ENCODE peak calls at places on chromosomes 12 and 14, in seven cellular contexts. I, F, X, N, K, Z and B are unnamed samples.

GRCh38 chr12:62700091-62700490 is 233.5 kb downstream of the MON2 start:
- DNase-seq in Z (no peak), K (no peak), N (no peak), X (peak), I (no peak), F (no peak), B (no peak)

GRCh38 chr12:1281683-1282366 is 290.8 kb downstream of the ERC1 start:
- DNase-seq in N (no peak), I (no peak), X (peak), F (no peak), Z (no peak), K (no peak), B (no peak)

GRCh38 chr14:98826618-98827017 is 445.4 kb downstream of the BCL11B start:
- DNase-seq in N (peak), F (no peak), Z (no peak), K (no peak), I (no peak), X (no peak), B (no peak)

GRCh38 chr12:120257041-120257821 is 8.3 kb downstream of the PXN start:
- DNase-seq in N (no peak), F (no peak), K (peak), Z (no peak), I (no peak), X (peak), B (no peak)

GRCh38 chr12:27367078-27367477 is 34.4 kb downstream of the BMAL2 start:
- DNase-seq in Z (no peak), I (no peak), X (no peak), N (no peak), K (no peak), F (no peak), B (no peak)

GRCh38 chr12:104715562-104716182 is 242.4 kb downstream of the SLC41A2 start:
- DNase-seq in N (peak), X (no peak), F (no peak), Z (no peak), K (no peak), I (peak), B (no peak)

GRCh38 chr12:108356902-108357806 is 18.0 kb upstream of the CMKLR1 start:
- DNase-seq in K (no peak), F (no peak), I (no peak), X (no peak), Z (no peak), N (no peak), B (no peak)

GRCh38 chr14:61609885-61610284 is 85.4 kb upstream of the HIF1A start:
- DNase-seq in X (no peak), Z (no peak), I (no peak), F (no peak), N (no peak), K (no peak), B (no peak)

GRCh38 chr14:58639842-58640484 is 2.2 kb downstream of the DACT1 start:
- DNase-seq in X (peak), I (peak), K (peak), Z (no peak), N (peak), F (peak), B (no peak)

GRCh38 chr12:79555006-79555925 is 135.5 kb downstream of the PAWR start:
- DNase-seq in X (peak), F (no peak), K (peak), N (peak), I (peak), Z (no peak), B (peak)

GRCh38 chr14:68364823-68365222 is 428.0 kb downstream of the ZFP36L1 start:
- DNase-seq in I (no peak), X (no peak), K (no peak), Z (no peak), F (peak), N (no peak), B (no peak)

GRCh38 chr12:111201036-111201435 is 167.9 kb downstream of the PHETA1 start:
- DNase-seq in F (peak), K (no peak), X (no peak), I (peak), N (peak), Z (no peak), B (no peak)

GRCh38 chr12:108642899-108643654 is 9.4 kb upstream of the SELPLG start:
- DNase-seq in N (no peak), Z (no peak), X (no peak), K (no peak), F (no peak), I (no peak), B (no peak)

GRCh38 chr12:105928436-105928835 is 210.3 kb downstream of the NUAK1 start:
- DNase-seq in Z (no peak), X (no peak), I (no peak), F (no peak), K (no peak), N (no peak), B (no peak)

GRCh38 chr12:2615665-2616387 is 178.9 kb upstream of the FKBP4 start:
- DNase-seq in F (no peak), Z (no peak), N (no peak), X (peak), I (no peak), K (no peak), B (no peak)

GRCh38 chr14:64278458-64278857 is 15.7 kb downstream of the ESR2 start:
- DNase-seq in X (no peak), K (no peak), I (no peak), N (no peak), Z (no peak), F (no peak), B (no peak)

GRCh38 chr14:49881296-49882006 is 11.4 kb upstream of the ARF6 start:
- DNase-seq in F (no peak), I (no peak), N (no peak), X (peak), K (no peak), Z (no peak), B (no peak)

GRCh38 chr12:30145351-30146017 is 361.7 kb upstream of the TMTC1 start:
- DNase-seq in N (peak), K (no peak), X (peak), Z (no peak), F (no peak), I (peak), B (no peak)

GRCh38 chr12:52575256-52575655 is 1.6 kb upstream of the KRT74 start:
- DNase-seq in F (no peak), X (no peak), I (no peak), Z (no peak), K (no peak), N (no peak), B (no peak)

GRCh38 chr14:91344107-91344506 is 73.5 kb downstream of the CCDC88C start:
- DNase-seq in N (no peak), Z (no peak), X (no peak), K (no peak), F (no peak), I (no peak), B (no peak)

GRCh38 chr14:96268426-96269358 is 12.7 kb downstream of the BDKRB1 start:
- DNase-seq in N (no peak), K (peak), X (peak), I (no peak), F (no peak), Z (no peak), B (peak)

GRCh38 chr12:52307836-52308806 is 13.1 kb downstream of the KRT83 start:
- DNase-seq in Z (peak), X (peak), I (peak), N (no peak), F (peak), K (no peak), B (no peak)

GRCh38 chr12:81757731-81758325 is 1.3 kb downstream of the PPFIA2 start:
- DNase-seq in X (no peak), Z (no peak), K (no peak), I (no peak), N (no peak), F (no peak), B (no peak)

GRCh38 chr14:49218436-49219092 is 367.6 kb downstream of the RPS29 start:
- DNase-seq in K (no peak), F (no peak), N (no peak), I (no peak), X (no peak), Z (no peak), B (no peak)

GRCh38 chr14:85535316-85535715 is 5.4 kb downstream of the FLRT2 start:
- DNase-seq in K (no peak), X (no peak), N (no peak), F (no peak), I (no peak), Z (no peak), B (no peak)

GRCh38 chr12:3367750-3368444 is 123.1 kb upstream of the PRMT8 start:
- DNase-seq in X (no peak), K (no peak), N (no peak), I (no peak), Z (no peak), F (no peak), B (no peak)

GRCh38 chr12:76337583-76337982 is 10.6 kb downstream of the BBS10 start:
- DNase-seq in N (no peak), F (no peak), K (no peak), I (no peak), X (peak), Z (no peak), B (no peak)

GRCh38 chr12:45224311-45224710 is 8.4 kb downstream of the ANO6 start:
- DNase-seq in X (no peak), F (no peak), I (no peak), K (no peak), N (no peak), Z (no peak), B (no peak)

GRCh38 chr14:101878222-101879211 is 85.9 kb upstream of the DYNC1H1 start:
- DNase-seq in F (no peak), I (no peak), N (no peak), X (peak), K (no peak), Z (peak), B (no peak)

GRCh38 chr12:122743895-122744525 is 8.6 kb upstream of the DENR start:
- DNase-seq in X (no peak), I (no peak), F (no peak), Z (no peak), N (no peak), K (no peak), B (no peak)

GRCh38 chr12:953776-954175 is 4.3 kb upstream of the RAD52 start:
- DNase-seq in N (no peak), K (no peak), Z (no peak), X (peak), F (no peak), I (peak), B (no peak)

GRCh38 chr12:42126963-42127362 is 17.7 kb downstream of the GXYLT1 start:
- DNase-seq in N (no peak), I (no peak), K (no peak), F (no peak), Z (no peak), X (no peak), B (no peak)

GRCh38 chr14:58744951-58745350 is 107.2 kb downstream of the DACT1 start:
- DNase-seq in N (no peak), I (no peak), X (no peak), K (no peak), F (no peak), Z (no peak), B (no peak)